ENCODE peak calls at places on chromosome 1, in six cellular contexts. X, H, I, Q, V and N are unnamed samples.

GRCh38 chr1:231919900-231920299 is 293.3 kb downstream of the DISC1 start:
- DNase-seq in X (peak), H (no peak), I (peak), Q (no peak), V (no peak), N (no peak)

GRCh38 chr1:11456970-11457369 is 22.0 kb upstream of the DISP3 start:
- DNase-seq in X (no peak), H (no peak), I (no peak), Q (no peak), V (no peak), N (no peak)

GRCh38 chr1:60978421-60979357 is 103.7 kb upstream of the NFIA start:
- DNase-seq in X (peak), H (no peak), I (peak), Q (no peak), V (no peak), N (no peak)

GRCh38 chr1:228317891-228318810 is 88.5 kb downstream of the TRIM11 start:
- DNase-seq in X (no peak), H (no peak), I (no peak), Q (no peak), V (no peak), N (peak)

GRCh38 chr1:112524251-112524650 is 15.5 kb downstream of the WNT2B start:
- DNase-seq in X (no peak), H (no peak), I (no peak), Q (no peak), V (peak), N (no peak)

GRCh38 chr1:229843627-229844238 is 217.7 kb downstream of the URB2 start:
- DNase-seq in X (peak), H (no peak), I (no peak), Q (no peak), V (peak), N (no peak)

GRCh38 chr1:59323879-59324278 is 27.0 kb downstream of the FGGY start:
- DNase-seq in X (no peak), H (no peak), I (no peak), Q (no peak), V (no peak), N (no peak)

GRCh38 chr1:163162281-163162937 is 40.3 kb downstream of the RGS5 start:
- DNase-seq in X (no peak), H (no peak), I (no peak), Q (no peak), V (peak), N (no peak)

GRCh38 chr1:56073206-56073605 is 506.2 kb downstream of the PLPP3 start:
- DNase-seq in X (no peak), H (no peak), I (no peak), Q (no peak), V (no peak), N (no peak)

GRCh38 chr1:165443539-165444289 is 1.2 kb downstream of the RXRG start:
- DNase-seq in X (no peak), H (no peak), I (no peak), Q (no peak), V (no peak), N (no peak)